ENCODE peak calls at places on chromosomes 7 and 10, in four cellular contexts. One of them, this sample, is unnamed.

GRCh38 chr10:11539191-11539868 is 72.1 kb downstream of the USP6NL start:
- DNase-seq in Caco-2: no peak
- DNase-seq in fibroblast of pulmonary artery: peak; percentile 66
- DNase-seq in colonic mucosa: no peak
- DNase-seq in this sample: peak; percentile 69

GRCh38 chr7:155490697-155491628 is 33.0 kb downstream of the EN2 start:
- DNase-seq in Caco-2: no peak
- DNase-seq in fibroblast of pulmonary artery: no peak
- DNase-seq in colonic mucosa: peak; percentile 68
- DNase-seq in this sample: peak; percentile 22

GRCh38 chr7:136039577-136040345 is 62.6 kb upstream of the MTPN start:
- DNase-seq in Caco-2: no peak
- DNase-seq in fibroblast of pulmonary artery: no peak
- DNase-seq in colonic mucosa: no peak
- DNase-seq in this sample: no peak

GRCh38 chr7:128697301-128697905 is 25.3 kb downstream of the GARIN1A start:
- DNase-seq in Caco-2: no peak
- DNase-seq in colonic mucosa: peak; percentile 41
- DNase-seq in fibroblast of pulmonary artery: peak; percentile 66
- DNase-seq in this sample: peak; percentile 60

GRCh38 chr10:77360835-77361234 is 276.8 kb downstream of the KCNMA1 start:
- DNase-seq in Caco-2: no peak
- DNase-seq in colonic mucosa: no peak
- DNase-seq in fibroblast of pulmonary artery: no peak
- DNase-seq in this sample: no peak

GRCh38 chr10:50400694-50401093 is 149.4 kb upstream of the ASAH2 start:
- DNase-seq in Caco-2: no peak
- DNase-seq in colonic mucosa: no peak
- DNase-seq in fibroblast of pulmonary artery: no peak
- DNase-seq in this sample: no peak

GRCh38 chr7:152909683-152910544 is 150.4 kb downstream of the ACTR3B start:
- DNase-seq in fibroblast of pulmonary artery: no peak
- DNase-seq in colonic mucosa: no peak
- DNase-seq in Caco-2: no peak
- DNase-seq in this sample: no peak

GRCh38 chr7:146510088-146510680 is 393.6 kb downstream of the CNTNAP2 start:
- DNase-seq in fibroblast of pulmonary artery: no peak
- DNase-seq in colonic mucosa: no peak
- DNase-seq in Caco-2: no peak
- DNase-seq in this sample: no peak

GRCh38 chr10:53223846-53224245 is 451.3 kb upstream of the MBL2 start:
- DNase-seq in Caco-2: no peak
- DNase-seq in fibroblast of pulmonary artery: no peak
- DNase-seq in colonic mucosa: no peak
- DNase-seq in this sample: no peak

GRCh38 chr10:70296406-70296899 is 12.6 kb upstream of the NPFFR1 start:
- DNase-seq in colonic mucosa: peak; percentile 59
- DNase-seq in Caco-2: no peak
- DNase-seq in fibroblast of pulmonary artery: peak; percentile 88
- DNase-seq in this sample: peak; percentile 95

GRCh38 chr10:29142516-29143314 is 146.2 kb upstream of the LYZL1 start:
- DNase-seq in colonic mucosa: no peak
- DNase-seq in Caco-2: no peak
- DNase-seq in fibroblast of pulmonary artery: no peak
- DNase-seq in this sample: no peak

GRCh38 chr10:103683851-103684250 is 171.5 kb downstream of the SH3PXD2A start:
- DNase-seq in Caco-2: no peak
- DNase-seq in fibroblast of pulmonary artery: no peak
- DNase-seq in colonic mucosa: no peak
- DNase-seq in this sample: no peak

DNA sequence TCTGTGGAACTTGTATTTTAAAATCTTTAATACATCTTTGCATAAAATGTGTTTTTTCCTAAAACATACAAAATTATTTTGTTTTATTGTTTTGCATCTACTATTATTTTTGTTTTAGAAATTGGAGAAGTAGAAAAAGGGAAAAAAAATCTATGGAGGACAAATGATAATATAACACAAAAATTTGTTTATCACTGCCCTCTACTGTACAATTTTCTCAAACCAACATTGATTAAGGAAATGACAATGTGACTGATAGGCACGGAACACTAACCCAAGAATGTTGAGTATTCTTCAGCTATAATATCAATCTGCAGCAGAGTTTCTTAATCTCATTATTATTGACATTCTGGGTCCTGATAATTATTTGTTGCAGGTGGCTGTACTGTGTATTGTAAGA is 9.5 kb upstream of the ING3 start:
- DNase-seq in colonic mucosa: no peak
- DNase-seq in Caco-2: no peak
- DNase-seq in fibroblast of pulmonary artery: peak; percentile 31
- DNase-seq in this sample: peak; percentile 16
- TF ChIP-seq CTCF in colonic mucosa: no peak
- TF ChIP-seq CTCF in Caco-2: no peak
- TF ChIP-seq CTCF in fibroblast of pulmonary artery: peak; percentile 21
- TF ChIP-seq CTCF in this sample: no peak

DNA sequence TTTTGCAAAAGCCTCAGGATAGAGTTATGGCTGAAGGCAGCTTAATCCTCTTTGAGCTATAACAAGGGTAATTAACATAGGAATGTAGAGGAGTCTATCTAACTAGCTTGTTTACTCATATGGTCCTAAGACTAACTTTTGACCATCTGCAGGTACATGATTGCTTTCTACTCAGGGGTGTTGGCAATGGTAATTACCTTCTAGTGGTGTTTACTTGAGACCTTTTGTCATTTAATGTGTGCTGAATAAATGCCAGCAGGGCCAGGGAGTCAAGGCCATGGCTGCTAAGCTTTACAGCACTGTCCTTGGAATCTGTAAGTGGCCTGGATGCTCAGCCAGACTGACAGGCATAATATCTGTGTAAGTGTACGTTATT is 1325.0 kb downstream of the XPNPEP1 start:
- DNase-seq in fibroblast of pulmonary artery: no peak
- DNase-seq in colonic mucosa: no peak
- DNase-seq in Caco-2: peak; percentile 18
- DNase-seq in this sample: no peak
- H3K4me3 ChIP-seq in fibroblast of pulmonary artery: no peak overlapping the region
- H3K4me3 ChIP-seq in colonic mucosa: no peak overlapping the region
- H3K4me3 ChIP-seq in Caco-2: no peak overlapping the region
- H3K4me3 ChIP-seq in this sample: no peak overlapping the region

DNA sequence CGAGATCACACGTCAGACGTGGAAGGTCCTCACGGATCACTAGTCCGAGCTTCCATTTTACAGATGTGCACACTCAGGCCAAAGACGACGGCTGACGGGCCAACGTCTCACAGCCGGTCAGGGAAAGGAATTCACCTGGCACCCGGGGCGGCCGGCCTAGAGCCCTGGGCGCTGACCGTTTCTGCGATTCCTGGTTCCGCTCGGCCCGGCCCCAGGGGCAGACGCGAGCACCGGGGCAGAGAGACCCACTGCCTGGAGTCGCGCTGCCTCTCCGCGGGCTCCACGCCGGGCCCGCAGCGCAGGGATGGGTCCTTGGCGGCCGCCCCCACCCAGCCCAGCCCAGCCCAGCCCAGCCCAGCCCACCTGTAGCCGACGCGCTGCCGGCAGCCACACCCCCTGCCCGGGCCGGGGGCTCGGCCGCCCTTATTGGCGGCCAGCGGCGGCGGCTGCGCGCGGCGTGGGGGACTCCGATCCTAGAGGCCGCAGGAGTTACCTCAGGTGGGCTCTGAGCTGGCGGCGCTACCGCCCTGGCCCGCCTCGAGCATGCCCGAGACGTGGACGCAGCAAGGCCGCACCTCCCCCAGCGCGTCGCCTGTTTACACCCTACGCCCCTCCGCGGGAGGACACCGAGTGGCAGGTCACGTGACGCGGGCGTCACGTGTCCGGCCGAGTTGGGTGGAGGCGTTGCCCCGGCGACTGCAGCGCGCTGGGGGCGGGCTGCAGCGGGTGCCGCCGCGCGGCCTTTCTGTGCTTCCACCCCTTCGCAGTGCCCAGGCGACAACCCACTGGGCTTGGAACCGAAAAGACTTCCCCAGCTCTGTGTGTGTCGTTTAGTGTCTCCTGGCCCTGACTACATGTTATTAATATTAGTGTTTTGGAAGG is 78.1 kb downstream of the ZFAND4 start:
- DNase-seq in fibroblast of pulmonary artery: peak; percentile 92
- DNase-seq in colonic mucosa: peak; percentile 93
- DNase-seq in Caco-2: peak; percentile 97
- DNase-seq in this sample: peak; percentile 84
- TF ChIP-seq CTCF in fibroblast of pulmonary artery: no peak
- TF ChIP-seq CTCF in colonic mucosa: no peak
- TF ChIP-seq CTCF in Caco-2: no peak
- TF ChIP-seq CTCF in this sample: no peak

GRCh38 chr7:151756076-151756731 is 120.7 kb downstream of the PRKAG2 start:
- DNase-seq in colonic mucosa: no peak
- DNase-seq in Caco-2: no peak
- DNase-seq in fibroblast of pulmonary artery: peak; percentile 39
- DNase-seq in this sample: no peak

GRCh38 chr7:151754688-151755130 is 122.2 kb downstream of the PRKAG2 start:
- DNase-seq in Caco-2: no peak
- DNase-seq in fibroblast of pulmonary artery: no peak
- DNase-seq in colonic mucosa: no peak
- DNase-seq in this sample: no peak

GRCh38 chr7:151754142-151754590 is 122.7 kb downstream of the PRKAG2 start:
- DNase-seq in Caco-2: peak; percentile 91
- DNase-seq in colonic mucosa: peak; percentile 75
- DNase-seq in fibroblast of pulmonary artery: peak; percentile 99
- DNase-seq in this sample: peak; percentile 99

GRCh38 chr7:151756866-151757265 is 120.0 kb downstream of the PRKAG2 start:
- DNase-seq in Caco-2: no peak
- DNase-seq in fibroblast of pulmonary artery: no peak
- DNase-seq in colonic mucosa: no peak
- DNase-seq in this sample: no peak

GRCh38 chr7:151755131-151755787 is 121.7 kb downstream of the PRKAG2 start:
- DNase-seq in colonic mucosa: peak; percentile 49
- DNase-seq in Caco-2: no peak
- DNase-seq in fibroblast of pulmonary artery: peak; percentile 49
- DNase-seq in this sample: peak; percentile 40
- H3K4me3 ChIP-seq in colonic mucosa: no peak overlapping the region
- H3K4me3 ChIP-seq in Caco-2: no peak overlapping the region
- H3K4me3 ChIP-seq in fibroblast of pulmonary artery: no peak overlapping the region
- H3K4me3 ChIP-seq in this sample: no peak overlapping the region

DNA sequence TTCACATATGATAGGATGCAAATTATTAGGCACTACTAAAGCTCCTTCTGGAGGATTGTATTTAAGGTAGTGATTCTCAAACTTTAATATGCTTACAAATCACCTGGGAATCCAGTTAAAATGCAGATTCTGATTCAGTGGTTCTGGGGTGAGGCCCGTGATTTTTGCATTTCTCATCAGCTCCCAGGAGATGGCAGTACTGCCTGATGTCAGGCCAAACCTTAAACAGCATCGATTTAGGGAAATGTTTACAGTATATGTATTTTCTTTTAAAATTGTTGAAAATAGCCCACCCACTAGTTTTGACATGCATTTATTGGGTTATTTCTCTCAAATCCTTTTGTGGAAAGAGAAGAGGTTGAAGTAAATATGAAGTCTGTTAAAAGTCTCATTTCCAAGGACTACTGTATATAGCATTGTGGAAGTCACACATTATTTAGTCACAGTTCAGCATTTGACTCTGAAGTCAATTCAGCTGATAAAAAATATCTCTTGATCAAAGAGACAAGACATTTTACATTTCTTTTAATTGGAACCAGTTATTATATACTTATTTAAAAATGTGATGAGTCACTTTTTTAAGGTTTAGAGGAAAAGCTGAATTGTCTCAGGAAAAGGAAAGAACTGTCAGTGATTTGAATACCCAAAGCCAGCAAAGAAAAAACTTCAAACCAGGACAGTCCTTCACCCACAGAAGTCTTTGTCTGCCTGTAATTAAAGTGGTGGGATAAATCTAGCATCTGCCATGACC is 21.2 kb upstream of the HBP1 start:
- DNase-seq in fibroblast of pulmonary artery: peak; percentile 65
- DNase-seq in colonic mucosa: no peak
- DNase-seq in Caco-2: peak; percentile 36
- DNase-seq in this sample: peak; percentile 62
- TF ChIP-seq CTCF in fibroblast of pulmonary artery: peak; percentile 85
- TF ChIP-seq CTCF in colonic mucosa: peak; percentile 54
- TF ChIP-seq CTCF in Caco-2: peak; percentile 67
- TF ChIP-seq CTCF in this sample: peak; percentile 76

GRCh38 chr10:22333667-22334282 is 11.5 kb upstream of the SPAG6 start:
- DNase-seq in fibroblast of pulmonary artery: no peak
- DNase-seq in colonic mucosa: no peak
- DNase-seq in Caco-2: no peak
- DNase-seq in this sample: no peak
- H3K4me3 ChIP-seq in fibroblast of pulmonary artery: no peak overlapping the region
- H3K4me3 ChIP-seq in colonic mucosa: no peak overlapping the region
- H3K4me3 ChIP-seq in Caco-2: no peak overlapping the region
- H3K4me3 ChIP-seq in this sample: no peak overlapping the region

GRCh38 chr10:24974978-24975377 is 22.6 kb upstream of the PRTFDC1 start:
- DNase-seq in Caco-2: peak; percentile 65
- DNase-seq in fibroblast of pulmonary artery: peak; percentile 96
- DNase-seq in colonic mucosa: no peak
- DNase-seq in this sample: peak; percentile 99
- TF ChIP-seq CTCF in Caco-2: peak; percentile 33
- TF ChIP-seq CTCF in fibroblast of pulmonary artery: peak; percentile 38
- TF ChIP-seq CTCF in colonic mucosa: no peak
- TF ChIP-seq CTCF in this sample: peak; percentile 51